ENCODE peak calls at places on chromosomes 3 and 15, in five cellular contexts. K is NCI-H510A, N is substantia nigra, S is dorsolateral prefrontal cortex, H is HTR-8/SVneo. U is an unnamed sample.
A peak's percentile ranks its signal among the peaks of the same experiment; 100 is the strongest.

GRCh38 chr3:56323986-56324420 is 144.3 kb downstream of the ERC2 start:
- DNase-seq in K (no peak), N (no peak), S (peak; percentile 43), H (peak; percentile 12), U (no peak)

GRCh38 chr15:50883903-50884302 is 24.6 kb upstream of the AP4E1 start:
- DNase-seq in K (no peak), N (no peak), S (no peak), H (peak; percentile 31), U (no peak)

GRCh38 chr3:127764841-127765362 is 57.4 kb downstream of the MGLL start:
- DNase-seq in K (no peak), N (no peak), S (no peak), H (no peak), U (no peak)

GRCh38 chr3:50204804-50205718 is at the start of gene SLC38A3:
- DNase-seq in K (no peak), N (peak; percentile 61), S (no peak), H (peak; percentile 79), U (peak; percentile 37)

GRCh38 chr15:90082140-90082713 is 20.0 kb downstream of the IDH2 start:
- DNase-seq in K (no peak), N (peak; percentile 52), S (peak; percentile 85), H (no peak), U (peak; percentile 54)

GRCh38 chr15:66587020-66587419 is 21.2 kb upstream of the LCTL start:
- DNase-seq in K (no peak), N (no peak), S (no peak), H (no peak), U (no peak)

GRCh38 chr3:167228135-167228534 is 152.0 kb downstream of the ZBBX start:
- DNase-seq in K (no peak), N (no peak), S (no peak), H (no peak), U (no peak)

GRCh38 chr15:80695911-80696651 is 971 bp downstream of the ABHD17C start:
- DNase-seq in K (no peak), N (no peak), S (no peak), H (peak; percentile 47), U (no peak)

GRCh38 chr3:142027295-142027694 is 122.0 kb downstream of the TFDP2 start:
- DNase-seq in K (no peak), N (no peak), S (no peak), H (no peak), U (no peak)

GRCh38 chr3:11154036-11154952 is at the start of gene HRH1:
- DNase-seq in K (no peak), N (no peak), S (no peak), H (peak; percentile 22), U (no peak)

GRCh38 chr3:165797551-165797950 is 39.7 kb downstream of the BCHE start:
- DNase-seq in K (no peak), N (no peak), S (no peak), H (no peak), U (no peak)